ENCODE peak calls at places on chromosomes 6 and 20, in nine cellular contexts. One of them, this sample, is unnamed.
A peak's percentile ranks its signal among the peaks of the same experiment; 100 is the strongest.

GRCh38 chr6:90643366-90643765 is 56.5 kb upstream of the MAP3K7 start:
- DNase-seq in mucosa of gallbladder: no peak
- DNase-seq in HEK293T: peak; percentile 45
- DNase-seq in occipital lobe: no peak
- DNase-seq in HTR-8/SVneo: no peak
- DNase-seq in CD8-positive, alpha-beta memory T cell: no peak
- DNase-seq in T-helper 2 cell: peak; percentile 1
- DNase-seq in T-helper 9 cell: no peak
- DNase-seq in naive thymus-derived CD8-positive, alpha-beta T cell: no peak
- DNase-seq in this sample: no peak

GRCh38 chr20:63490416-63490815 is 8.5 kb downstream of the EEF1A2 start:
- DNase-seq in mucosa of gallbladder: no peak
- DNase-seq in HEK293T: no peak
- DNase-seq in occipital lobe: no peak
- DNase-seq in HTR-8/SVneo: no peak
- DNase-seq in CD8-positive, alpha-beta memory T cell: no peak
- DNase-seq in T-helper 2 cell: no peak
- DNase-seq in T-helper 9 cell: no peak
- DNase-seq in naive thymus-derived CD8-positive, alpha-beta T cell: no peak
- DNase-seq in this sample: no peak

GRCh38 chr6:105748737-105749161 is 337.4 kb upstream of the PRDM1 start:
- DNase-seq in mucosa of gallbladder: no peak
- DNase-seq in HEK293T: no peak
- DNase-seq in occipital lobe: no peak
- DNase-seq in HTR-8/SVneo: no peak
- DNase-seq in CD8-positive, alpha-beta memory T cell: no peak
- DNase-seq in T-helper 2 cell: no peak
- DNase-seq in T-helper 9 cell: no peak
- DNase-seq in naive thymus-derived CD8-positive, alpha-beta T cell: no peak
- DNase-seq in this sample: no peak

GRCh38 chr6:132456700-132457143 is 55.4 kb upstream of the MOXD1 start:
- DNase-seq in mucosa of gallbladder: no peak
- DNase-seq in HEK293T: no peak
- DNase-seq in occipital lobe: peak; percentile 4
- DNase-seq in HTR-8/SVneo: no peak
- DNase-seq in CD8-positive, alpha-beta memory T cell: no peak
- DNase-seq in T-helper 2 cell: no peak
- DNase-seq in T-helper 9 cell: no peak
- DNase-seq in naive thymus-derived CD8-positive, alpha-beta T cell: no peak
- DNase-seq in this sample: no peak

GRCh38 chr6:161407581-161407980 is 133.7 kb upstream of the AGPAT4 start:
- DNase-seq in mucosa of gallbladder: no peak
- DNase-seq in HEK293T: no peak
- DNase-seq in occipital lobe: no peak
- DNase-seq in HTR-8/SVneo: no peak
- DNase-seq in CD8-positive, alpha-beta memory T cell: no peak
- DNase-seq in T-helper 2 cell: no peak
- DNase-seq in T-helper 9 cell: no peak
- DNase-seq in naive thymus-derived CD8-positive, alpha-beta T cell: no peak
- DNase-seq in this sample: no peak

GRCh38 chr20:44495257-44495656 is 19.6 kb downstream of the TTPAL start:
- DNase-seq in mucosa of gallbladder: no peak
- DNase-seq in HEK293T: no peak
- DNase-seq in occipital lobe: no peak
- DNase-seq in HTR-8/SVneo: peak; percentile 55
- DNase-seq in CD8-positive, alpha-beta memory T cell: no peak
- DNase-seq in T-helper 2 cell: no peak
- DNase-seq in T-helper 9 cell: no peak
- DNase-seq in naive thymus-derived CD8-positive, alpha-beta T cell: no peak
- DNase-seq in this sample: no peak

GRCh38 chr6:138977646-138978167 is 10.3 kb downstream of the REPS1 start:
- DNase-seq in mucosa of gallbladder: no peak
- DNase-seq in HEK293T: no peak
- DNase-seq in occipital lobe: no peak
- DNase-seq in HTR-8/SVneo: no peak
- DNase-seq in CD8-positive, alpha-beta memory T cell: no peak
- DNase-seq in T-helper 2 cell: no peak
- DNase-seq in T-helper 9 cell: no peak
- DNase-seq in naive thymus-derived CD8-positive, alpha-beta T cell: no peak
- DNase-seq in this sample: no peak

GRCh38 chr6:165557674-165558073 is 105.4 kb downstream of the PDE10A start:
- DNase-seq in mucosa of gallbladder: no peak
- DNase-seq in HEK293T: no peak
- DNase-seq in occipital lobe: no peak
- DNase-seq in HTR-8/SVneo: no peak
- DNase-seq in CD8-positive, alpha-beta memory T cell: no peak
- DNase-seq in T-helper 2 cell: no peak
- DNase-seq in T-helper 9 cell: no peak
- DNase-seq in naive thymus-derived CD8-positive, alpha-beta T cell: no peak
- DNase-seq in this sample: no peak

GRCh38 chr6:3438190-3439167 is 18.4 kb downstream of the SLC22A23 start:
- DNase-seq in mucosa of gallbladder: no peak
- DNase-seq in HEK293T: peak; percentile 71
- DNase-seq in occipital lobe: no peak
- DNase-seq in HTR-8/SVneo: peak; percentile 48
- DNase-seq in CD8-positive, alpha-beta memory T cell: no peak
- DNase-seq in T-helper 2 cell: no peak
- DNase-seq in T-helper 9 cell: no peak
- DNase-seq in naive thymus-derived CD8-positive, alpha-beta T cell: no peak
- DNase-seq in this sample: no peak

GRCh38 chr6:160750276-160750689 is 48.2 kb downstream of the PLG start:
- DNase-seq in mucosa of gallbladder: no peak
- DNase-seq in HEK293T: peak; percentile 62
- DNase-seq in occipital lobe: no peak
- DNase-seq in HTR-8/SVneo: no peak
- DNase-seq in CD8-positive, alpha-beta memory T cell: no peak
- DNase-seq in T-helper 2 cell: no peak
- DNase-seq in T-helper 9 cell: no peak
- DNase-seq in naive thymus-derived CD8-positive, alpha-beta T cell: no peak
- DNase-seq in this sample: no peak

GRCh38 chr6:39956951-39957350 is 22.7 kb upstream of the MOCS1 start:
- DNase-seq in mucosa of gallbladder: no peak
- DNase-seq in HEK293T: no peak
- DNase-seq in occipital lobe: no peak
- DNase-seq in HTR-8/SVneo: no peak
- DNase-seq in CD8-positive, alpha-beta memory T cell: no peak
- DNase-seq in T-helper 2 cell: no peak
- DNase-seq in T-helper 9 cell: no peak
- DNase-seq in naive thymus-derived CD8-positive, alpha-beta T cell: no peak
- DNase-seq in this sample: no peak

GRCh38 chr20:53900380-53900999 is 169.9 kb downstream of the BCAS1 start:
- DNase-seq in mucosa of gallbladder: no peak
- DNase-seq in HEK293T: no peak
- DNase-seq in occipital lobe: no peak
- DNase-seq in HTR-8/SVneo: no peak
- DNase-seq in CD8-positive, alpha-beta memory T cell: no peak
- DNase-seq in T-helper 2 cell: no peak
- DNase-seq in T-helper 9 cell: no peak
- DNase-seq in naive thymus-derived CD8-positive, alpha-beta T cell: no peak
- DNase-seq in this sample: no peak

GRCh38 chr6:77461796-77462195 is 1.5 kb downstream of the HTR1B start:
- DNase-seq in mucosa of gallbladder: no peak
- DNase-seq in HEK293T: no peak
- DNase-seq in occipital lobe: no peak
- DNase-seq in HTR-8/SVneo: no peak
- DNase-seq in CD8-positive, alpha-beta memory T cell: no peak
- DNase-seq in T-helper 2 cell: no peak
- DNase-seq in T-helper 9 cell: no peak
- DNase-seq in naive thymus-derived CD8-positive, alpha-beta T cell: no peak
- DNase-seq in this sample: no peak

GRCh38 chr6:51934098-51934497 is 153.3 kb downstream of the PKHD1 start:
- DNase-seq in mucosa of gallbladder: no peak
- DNase-seq in HEK293T: peak; percentile 63
- DNase-seq in occipital lobe: no peak
- DNase-seq in HTR-8/SVneo: no peak
- DNase-seq in CD8-positive, alpha-beta memory T cell: no peak
- DNase-seq in T-helper 2 cell: no peak
- DNase-seq in T-helper 9 cell: no peak
- DNase-seq in naive thymus-derived CD8-positive, alpha-beta T cell: no peak
- DNase-seq in this sample: no peak